ENCODE peak calls at places on chromosome X, in seven cellular contexts. One of them, this sample, is unnamed. For H3K4me1, the result is how much of the 10 kb centered on the place peaks cover.

GRCh38 chrX:140123446-140123845 is 158.1 kb upstream of the CXorf66 start:
- DNase-seq in mesendoderm: peak
- DNase-seq in H1: peak
- DNase-seq in H9: peak
- DNase-seq in IMR-90: no peak
- DNase-seq in neuronal stem cell: no peak
- DNase-seq in mesenchymal stem cell: no peak
- DNase-seq in this sample: no peak

GRCh38 chrX:72634321-72634720 is 61.7 kb upstream of the HDAC8 start:
- DNase-seq in neuronal stem cell: no peak
- DNase-seq in mesenchymal stem cell: no peak
- DNase-seq in H9: no peak
- DNase-seq in IMR-90: no peak
- DNase-seq in mesendoderm: no peak
- DNase-seq in H1: no peak
- DNase-seq in this sample: no peak

GRCh38 chrX:94831364-94831763 is 1157.4 kb downstream of the FAM133A start:
- DNase-seq in H1: no peak
- DNase-seq in neuronal stem cell: no peak
- DNase-seq in H9: no peak
- DNase-seq in IMR-90: peak
- DNase-seq in mesenchymal stem cell: peak
- DNase-seq in mesendoderm: peak
- DNase-seq in this sample: no peak

GRCh38 chrX:11241720-11242119 is 51.5 kb upstream of the AMELX start:
- DNase-seq in mesendoderm: no peak
- DNase-seq in IMR-90: no peak
- DNase-seq in H1: no peak
- DNase-seq in neuronal stem cell: no peak
- DNase-seq in H9: no peak
- DNase-seq in mesenchymal stem cell: peak
- DNase-seq in this sample: no peak

GRCh38 chrX:48477960-48478755 is 2.2 kb downstream of the FTSJ1 start:
- DNase-seq in neuronal stem cell: no peak
- DNase-seq in mesendoderm: no peak
- DNase-seq in H9: no peak
- DNase-seq in IMR-90: no peak
- DNase-seq in H1: no peak
- DNase-seq in mesenchymal stem cell: no peak
- DNase-seq in this sample: no peak

GRCh38 chrX:140918398-140919043 is 83.9 kb upstream of the SPANXB1 start:
- DNase-seq in IMR-90: peak
- DNase-seq in H9: peak
- DNase-seq in mesenchymal stem cell: peak
- DNase-seq in neuronal stem cell: peak
- DNase-seq in mesendoderm: peak
- DNase-seq in H1: peak
- DNase-seq in this sample: peak

GRCh38 chrX:32778965-32779364 is 432.4 kb downstream of the DMD start:
- DNase-seq in mesendoderm: no peak
- DNase-seq in mesenchymal stem cell: no peak
- DNase-seq in H1: no peak
- DNase-seq in H9: no peak
- DNase-seq in neuronal stem cell: no peak
- DNase-seq in IMR-90: no peak
- DNase-seq in this sample: no peak

GRCh38 chrX:81308086-81308852 is 106.4 kb downstream of the SH3BGRL start:
- DNase-seq in H9: no peak
- DNase-seq in neuronal stem cell: no peak
- DNase-seq in mesendoderm: no peak
- DNase-seq in H1: no peak
- DNase-seq in IMR-90: no peak
- DNase-seq in mesenchymal stem cell: no peak
- DNase-seq in this sample: no peak

GRCh38 chrX:123968383-123969050 is 7.0 kb downstream of the STAG2 start:
- DNase-seq in mesendoderm: peak
- DNase-seq in H9: no peak
- DNase-seq in IMR-90: no peak
- DNase-seq in neuronal stem cell: no peak
- DNase-seq in mesenchymal stem cell: no peak
- DNase-seq in H1: no peak
- DNase-seq in this sample: no peak

GRCh38 chrX:48942895-48943294 is 14.5 kb downstream of the OTUD5 start:
- DNase-seq in H1: no peak
- DNase-seq in mesendoderm: no peak
- DNase-seq in H9: no peak
- DNase-seq in IMR-90: no peak
- DNase-seq in neuronal stem cell: no peak
- DNase-seq in mesenchymal stem cell: no peak
- DNase-seq in this sample: no peak

GRCh38 chrX:104112326-104112951 is at the start of gene ZCCHC18:
- DNase-seq in IMR-90: peak
- DNase-seq in H1: peak
- DNase-seq in mesendoderm: peak
- DNase-seq in H9: peak
- DNase-seq in mesenchymal stem cell: peak
- DNase-seq in neuronal stem cell: peak
- DNase-seq in this sample: peak

GRCh38 chrX:151000901-151001301 is 17.8 kb downstream of the HMGB3 start:
- DNase-seq in mesendoderm: no peak
- DNase-seq in IMR-90: no peak
- DNase-seq in neuronal stem cell: no peak
- DNase-seq in mesenchymal stem cell: no peak
- DNase-seq in H1: no peak
- DNase-seq in H9: no peak
- DNase-seq in this sample: no peak

GRCh38 chrX:82320554-82320953 is 1118.7 kb downstream of the SH3BGRL start:
- DNase-seq in neuronal stem cell: peak
- DNase-seq in IMR-90: no peak
- DNase-seq in mesendoderm: no peak
- DNase-seq in H9: no peak
- DNase-seq in mesenchymal stem cell: no peak
- DNase-seq in H1: no peak
- DNase-seq in this sample: no peak

GRCh38 chrX:106168107-106168506 is at the start of gene PWWP3B:
- DNase-seq in H9: peak
- DNase-seq in H1: no peak
- DNase-seq in mesenchymal stem cell: peak
- DNase-seq in mesendoderm: peak
- DNase-seq in IMR-90: no peak
- DNase-seq in neuronal stem cell: peak
- DNase-seq in this sample: peak

GRCh38 chrX:24149346-24150050 is at the start of gene ZFX:
- DNase-seq in H1: peak
- DNase-seq in IMR-90: peak
- DNase-seq in mesendoderm: peak
- DNase-seq in H9: peak
- DNase-seq in neuronal stem cell: peak
- DNase-seq in mesenchymal stem cell: peak
- DNase-seq in this sample: peak

GRCh38 chrX:78652971-78653822 is 5.9 kb downstream of the RTL3 start:
- DNase-seq in mesenchymal stem cell: peak
- DNase-seq in mesendoderm: peak
- DNase-seq in neuronal stem cell: no peak
- DNase-seq in H9: no peak
- DNase-seq in H1: no peak
- DNase-seq in IMR-90: peak
- DNase-seq in this sample: no peak

GRCh38 chrX:55187281-55187680 is 32.9 kb upstream of the PAGE5 start:
- DNase-seq in H1: no peak
- DNase-seq in mesenchymal stem cell: no peak
- DNase-seq in H9: no peak
- DNase-seq in IMR-90: no peak
- DNase-seq in mesendoderm: no peak
- DNase-seq in neuronal stem cell: no peak
- DNase-seq in this sample: peak

GRCh38 chrX:46260502-46260901 is 284.7 kb downstream of the ZNF674 start:
- DNase-seq in H9: no peak
- DNase-seq in mesendoderm: peak
- DNase-seq in H1: no peak
- DNase-seq in IMR-90: no peak
- DNase-seq in neuronal stem cell: no peak
- DNase-seq in mesenchymal stem cell: no peak
- DNase-seq in this sample: peak

GRCh38 chrX:94041881-94042280 is 367.9 kb downstream of the FAM133A start:
- DNase-seq in H1: no peak
- DNase-seq in mesendoderm: no peak
- DNase-seq in H9: no peak
- DNase-seq in IMR-90: no peak
- DNase-seq in mesenchymal stem cell: no peak
- DNase-seq in neuronal stem cell: no peak
- DNase-seq in this sample: peak

GRCh38 chrX:12379666-12380065 is 241.4 kb downstream of the FRMPD4 start:
- DNase-seq in neuronal stem cell: no peak
- DNase-seq in H9: no peak
- DNase-seq in H1: no peak
- DNase-seq in IMR-90: no peak
- DNase-seq in mesendoderm: no peak
- DNase-seq in mesenchymal stem cell: no peak
- DNase-seq in this sample: peak

GRCh38 chrX:96474357-96475125 is 210.1 kb upstream of the DIAPH2 start:
- DNase-seq in IMR-90: peak
- DNase-seq in H1: no peak
- DNase-seq in neuronal stem cell: no peak
- DNase-seq in H9: no peak
- DNase-seq in mesendoderm: no peak
- DNase-seq in mesenchymal stem cell: no peak
- DNase-seq in this sample: no peak

GRCh38 chrX:129963729-129964128 is 18.7 kb upstream of the BCORL1 start:
- DNase-seq in mesendoderm: no peak
- DNase-seq in H1: no peak
- DNase-seq in neuronal stem cell: no peak
- DNase-seq in H9: no peak
- DNase-seq in mesenchymal stem cell: no peak
- DNase-seq in IMR-90: no peak
- DNase-seq in this sample: no peak

GRCh38 chrX:37834937-37835336 is 12.4 kb downstream of the DYNLT3 start:
- DNase-seq in IMR-90: no peak
- DNase-seq in H9: no peak
- DNase-seq in mesendoderm: no peak
- DNase-seq in H1: no peak
- DNase-seq in neuronal stem cell: no peak
- DNase-seq in mesenchymal stem cell: no peak
- DNase-seq in this sample: no peak

GRCh38 chrX:11111038-11111851 is at the start of gene HCCS:
- DNase-seq in H1: peak
- DNase-seq in mesenchymal stem cell: peak
- DNase-seq in mesendoderm: peak
- DNase-seq in H9: peak
- DNase-seq in IMR-90: peak
- DNase-seq in neuronal stem cell: peak
- DNase-seq in this sample: peak

GRCh38 chrX:103330601-103331397 is 760 bp downstream of the TCEAL7 start:
- DNase-seq in mesenchymal stem cell: peak
- DNase-seq in neuronal stem cell: no peak
- DNase-seq in H1: no peak
- DNase-seq in H9: peak
- DNase-seq in mesendoderm: peak
- DNase-seq in IMR-90: peak
- DNase-seq in this sample: no peak

GRCh38 chrX:9510366-9510765 is 45.5 kb downstream of the TBL1X start:
- DNase-seq in H9: no peak
- DNase-seq in neuronal stem cell: no peak
- DNase-seq in IMR-90: no peak
- DNase-seq in mesenchymal stem cell: no peak
- DNase-seq in H1: no peak
- DNase-seq in mesendoderm: no peak
- DNase-seq in this sample: no peak
- H3K23ac ChIP-seq in H9: no peak
- H3K23ac ChIP-seq in neuronal stem cell: no peak
- H3K23ac ChIP-seq in IMR-90: no peak
- H3K23ac ChIP-seq in mesenchymal stem cell: no peak
- H3K23ac ChIP-seq in H1: no peak
- H3K23ac ChIP-seq in mesendoderm: no peak
- H3K23ac ChIP-seq in this sample: no peak

GRCh38 chrX:40005290-40006011 is 92.3 kb downstream of the BCOR start:
- DNase-seq in neuronal stem cell: no peak
- DNase-seq in H1: peak
- DNase-seq in mesenchymal stem cell: no peak
- DNase-seq in IMR-90: no peak
- DNase-seq in H9: peak
- DNase-seq in mesendoderm: no peak
- DNase-seq in this sample: no peak

GRCh38 chrX:40007746-40008705 is 89.7 kb downstream of the BCOR start:
- DNase-seq in neuronal stem cell: no peak
- DNase-seq in H9: peak
- DNase-seq in IMR-90: no peak
- DNase-seq in H1: peak
- DNase-seq in mesenchymal stem cell: no peak
- DNase-seq in mesendoderm: no peak
- DNase-seq in this sample: no peak

GRCh38 chrX:40006025-40007017 is 91.4 kb downstream of the BCOR start:
- DNase-seq in H1: peak
- DNase-seq in mesendoderm: peak
- DNase-seq in neuronal stem cell: no peak
- DNase-seq in IMR-90: no peak
- DNase-seq in H9: peak
- DNase-seq in mesenchymal stem cell: peak
- DNase-seq in this sample: peak

GRCh38 chrX:40008841-40009461 is 88.8 kb downstream of the BCOR start:
- DNase-seq in neuronal stem cell: no peak
- DNase-seq in mesenchymal stem cell: peak
- DNase-seq in H9: peak
- DNase-seq in IMR-90: no peak
- DNase-seq in H1: peak
- DNase-seq in mesendoderm: peak
- DNase-seq in this sample: peak

DNA sequence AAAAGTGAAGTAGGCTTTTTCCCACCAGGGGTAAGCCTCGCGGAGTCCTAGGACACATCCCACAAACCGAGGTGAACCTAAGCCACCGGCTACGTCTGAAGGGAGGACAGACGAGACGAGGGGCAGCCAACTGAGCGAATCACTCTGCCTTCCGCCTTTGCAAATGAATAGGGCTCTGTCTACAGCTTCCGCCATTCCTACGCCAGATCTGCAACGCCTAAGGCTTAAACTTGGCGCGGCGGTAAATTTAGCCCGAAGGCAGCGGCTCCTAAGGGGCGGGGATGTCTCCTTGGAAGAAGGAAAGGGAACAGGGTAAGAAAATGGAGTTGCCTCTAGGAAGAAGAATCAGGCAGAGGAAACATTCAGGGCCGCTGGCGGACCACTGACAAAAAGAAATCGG is 90.6 kb downstream of the BCOR start:
- DNase-seq in neuronal stem cell: no peak
- DNase-seq in H9: peak
- DNase-seq in H1: peak
- DNase-seq in mesendoderm: peak
- DNase-seq in mesenchymal stem cell: no peak
- DNase-seq in IMR-90: no peak
- DNase-seq in this sample: peak
- H3K4me1 ChIP-seq in neuronal stem cell: under half
- H3K4me1 ChIP-seq in H9: under half
- H3K4me1 ChIP-seq in H1: under half
- H3K4me1 ChIP-seq in mesendoderm: under half
- H3K4me1 ChIP-seq in mesenchymal stem cell: under half
- H3K4me1 ChIP-seq in IMR-90: under half
- H3K4me1 ChIP-seq in this sample: under half

GRCh38 chrX:131944936-131945902 is 77.9 kb upstream of the STK26 start:
- DNase-seq in mesendoderm: peak
- DNase-seq in mesenchymal stem cell: no peak
- DNase-seq in H1: no peak
- DNase-seq in H9: no peak
- DNase-seq in IMR-90: no peak
- DNase-seq in neuronal stem cell: no peak
- DNase-seq in this sample: peak
- H4K8ac ChIP-seq in mesendoderm: no peak
- H4K8ac ChIP-seq in mesenchymal stem cell: no peak
- H4K8ac ChIP-seq in H1: no peak
- H4K8ac ChIP-seq in H9: no peak
- H4K8ac ChIP-seq in IMR-90: no peak
- H4K8ac ChIP-seq in neuronal stem cell: no peak
- H4K8ac ChIP-seq in this sample: no peak

GRCh38 chrX:134632386-134632785 is 25.9 kb downstream of the PLAC1 start:
- DNase-seq in mesendoderm: no peak
- DNase-seq in IMR-90: no peak
- DNase-seq in neuronal stem cell: no peak
- DNase-seq in mesenchymal stem cell: no peak
- DNase-seq in H9: no peak
- DNase-seq in H1: no peak
- DNase-seq in this sample: no peak
- H3K23ac ChIP-seq in mesendoderm: no peak
- H3K23ac ChIP-seq in IMR-90: peak
- H3K23ac ChIP-seq in neuronal stem cell: no peak
- H3K23ac ChIP-seq in mesenchymal stem cell: no peak
- H3K23ac ChIP-seq in H9: no peak
- H3K23ac ChIP-seq in H1: no peak
- H3K23ac ChIP-seq in this sample: no peak

This sample was measured in trophoblast cell.